ENCODE peak calls at places on chromosomes 11 and 22, in five cellular contexts. Y is AG10803; C is choroid plexus epithelial cell; X is mammary epithelial cell; O is CD4-positive, alpha-beta T cell. B is an unnamed sample.

GRCh38 chr11:1834132-1834610 is 619 bp upstream of the SYT8 start:
- DNase-seq in Y (no peak), C (no peak), X (peak; percentile 97), O (no peak), B (peak; percentile 95)

GRCh38 chr11:89327885-89328284 is 150.2 kb downstream of the TYR start:
- DNase-seq in Y (no peak), C (peak; percentile 11), X (no peak), O (no peak), B (no peak)

GRCh38 chr11:64580387-64580786 is 10.6 kb upstream of the SLC22A12 start:
- DNase-seq in Y (no peak), C (no peak), X (no peak), O (no peak), B (no peak)

GRCh38 chr11:12175694-12176241 is 65.4 kb downstream of the MICAL2 start:
- DNase-seq in Y (peak; percentile 91), C (peak; percentile 96), X (peak; percentile 97), O (no peak), B (peak; percentile 82)

GRCh38 chr11:47185305-47186075 is 744 bp downstream of the PACSIN3 start:
- DNase-seq in Y (peak; percentile 26), C (no peak), X (peak; percentile 68), O (no peak), B (peak; percentile 72)

GRCh38 chr11:19995131-19995530 is 165.1 kb downstream of the DBX1 start:
- DNase-seq in Y (peak; percentile 79), C (peak; percentile 91), X (peak; percentile 91), O (no peak), B (peak; percentile 95)

GRCh38 chr22:45290410-45290936 is 5.7 kb downstream of the UPK3A start:
- DNase-seq in Y (peak; percentile 77), C (peak; percentile 76), X (peak; percentile 67), O (no peak), B (peak; percentile 74)

GRCh38 chr11:46680815-46681214 is 19.6 kb downstream of the ARHGAP1 start:
- DNase-seq in Y (no peak), C (no peak), X (no peak), O (no peak), B (no peak)

GRCh38 chr11:35321532-35322320 is 97.6 kb downstream of the SLC1A2 start:
- DNase-seq in Y (peak; percentile 98), C (no peak), X (no peak), O (no peak), B (no peak)

DNA sequence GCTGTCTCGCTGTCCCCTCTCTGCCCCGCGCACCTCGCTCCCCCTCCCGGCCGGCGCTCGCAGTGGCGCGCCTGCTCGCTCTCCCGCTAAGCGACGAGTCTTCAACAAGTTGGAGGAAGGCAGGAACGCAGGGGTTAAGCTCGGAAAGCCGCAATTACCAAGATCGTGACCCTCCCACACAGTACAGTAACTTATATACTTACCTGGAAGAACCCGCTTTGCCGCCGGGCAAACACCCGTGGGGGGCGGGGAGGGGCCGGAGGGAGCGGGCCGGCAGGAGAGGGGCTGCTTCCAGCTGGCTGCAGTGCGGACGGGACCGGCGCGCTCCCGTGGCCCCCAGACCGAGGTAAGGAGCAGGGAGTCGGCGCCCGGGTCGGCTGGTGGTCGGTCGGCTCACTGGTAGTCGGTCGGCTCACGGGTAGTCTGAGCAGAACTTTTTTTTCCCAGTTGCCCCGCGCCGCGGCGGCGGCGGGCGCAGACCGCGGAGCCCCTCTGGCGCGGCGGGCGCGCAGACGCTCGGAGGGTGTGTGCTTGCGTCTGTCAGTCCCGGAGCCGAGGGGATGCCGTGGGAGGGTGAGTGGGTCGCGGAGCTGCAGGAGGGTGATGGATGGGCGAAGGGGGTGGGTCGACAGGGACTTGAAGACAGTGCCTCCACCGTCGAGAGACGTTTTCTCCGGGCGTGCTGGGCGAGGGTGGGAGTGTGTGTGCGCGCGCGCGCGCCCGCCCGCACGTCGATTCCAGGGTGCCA is 101.2 kb upstream of the HSD17B12 start:
- DNase-seq in Y (no peak), C (no peak), X (peak; percentile 64), O (no peak), B (peak; percentile 21)
- TF ChIP-seq CTCF in Y (peak; percentile 44), C (peak; percentile 45), X (peak; percentile 59), O (no peak), B (no peak)

GRCh38 chr11:90434858-90435257 is 212.0 kb upstream of the CHORDC1 start:
- DNase-seq in Y (no peak), C (peak; percentile 14), X (peak; percentile 16), O (no peak), B (peak; percentile 50)
- TF ChIP-seq CTCF in Y (no peak), C (peak; percentile 3), X (peak; percentile 49), O (no peak), B (no peak)

GRCh38 chr22:35454416-35455054 is 54.6 kb downstream of the MCM5 start:
- DNase-seq in Y (no peak), C (no peak), X (no peak), O (no peak), B (no peak)
- TF ChIP-seq CTCF in Y (peak; percentile 35), C (peak; percentile 30), X (peak; percentile 13), O (no peak), B (no peak)

GRCh38 chr11:113363996-113364641 is 23.5 kb upstream of the ANKK1 start:
- DNase-seq in Y (no peak), C (no peak), X (no peak), O (no peak), B (no peak)
- TF ChIP-seq CTCF in Y (no peak), C (no peak), X (no peak), O (no peak), B (no peak)

GRCh38 chr11:14643697-14644395 is at the start of gene PDE3B:
- DNase-seq in Y (peak; percentile 15), C (peak; percentile 33), X (peak; percentile 36), O (peak; percentile 71), B (peak; percentile 27)
- TF ChIP-seq CTCF in Y (no peak), C (no peak), X (no peak), O (no peak), B (no peak)

GRCh38 chr11:117733311-117733710 is 63.7 kb downstream of the DSCAML1 start:
- DNase-seq in Y (no peak), C (no peak), X (no peak), O (no peak), B (no peak)

GRCh38 chr11:117731689-117732290 is 65.2 kb downstream of the DSCAML1 start:
- DNase-seq in Y (no peak), C (no peak), X (no peak), O (no peak), B (no peak)

GRCh38 chr11:117738246-117738957 is 58.6 kb downstream of the DSCAML1 start:
- DNase-seq in Y (no peak), C (no peak), X (no peak), O (no peak), B (no peak)

GRCh38 chr11:117735350-117735977 is 61.6 kb downstream of the DSCAML1 start:
- DNase-seq in Y (no peak), C (no peak), X (no peak), O (no peak), B (no peak)

GRCh38 chr11:117734596-117734995 is 62.4 kb downstream of the DSCAML1 start:
- DNase-seq in Y (no peak), C (no peak), X (no peak), O (no peak), B (no peak)
- TF ChIP-seq CTCF in Y (no peak), C (no peak), X (no peak), O (no peak), B (no peak)

GRCh38 chr11:45017329-45017728 is 66.6 kb upstream of the TP53I11 start:
- DNase-seq in Y (no peak), C (no peak), X (no peak), O (no peak), B (no peak)
- TF ChIP-seq CTCF in Y (no peak), C (peak; percentile 18), X (no peak), O (no peak), B (no peak)